ENCODE peak calls at places on chromosomes 13 and 19, in five cellular contexts. Y, X, A, N and O are unnamed samples.

GRCh38 chr19:47518139-47518538 is 3.3 kb upstream of the NAPA start:
- DNase-seq in X (no peak), Y (no peak), A (no peak), N (no peak), O (peak)

GRCh38 chr19:36577271-36577996 is 4.3 kb upstream of the ZNF529 start:
- DNase-seq in Y (no peak), X (no peak), A (no peak), N (no peak), O (no peak)

GRCh38 chr19:13234518-13234917 is 84.3 kb downstream of the IER2 start:
- DNase-seq in N (no peak), Y (peak), X (no peak), A (no peak), O (peak)

GRCh38 chr19:40236366-40236765 is 9.9 kb upstream of the CCNP start:
- DNase-seq in Y (no peak), A (no peak), X (no peak), N (no peak), O (no peak)

GRCh38 chr19:13299838-13300237 is 149.6 kb downstream of the IER2 start:
- DNase-seq in X (no peak), A (no peak), Y (no peak), N (no peak), O (no peak)

GRCh38 chr19:55383789-55384575 is at the start of gene TMEM238:
- DNase-seq in N (peak), Y (peak), A (no peak), X (no peak), O (peak)

GRCh38 chr13:90217275-90217674 is 1130.2 kb upstream of the MIR17HG start:
- DNase-seq in A (no peak), X (no peak), N (no peak), Y (no peak), O (no peak)

GRCh38 chr19:48498922-48499321 is 12.7 kb downstream of the LMTK3 start:
- DNase-seq in N (no peak), Y (no peak), X (no peak), A (no peak), O (no peak)

GRCh38 chr19:17266589-17266974 is 661 bp upstream of the BABAM1 start:
- DNase-seq in Y (no peak), A (no peak), N (no peak), X (no peak), O (no peak)

GRCh38 chr19:49832556-49832955 is 14.5 kb downstream of the MED25 start:
- DNase-seq in N (no peak), X (no peak), A (no peak), Y (no peak), O (no peak)

GRCh38 chr19:4430760-4431159 is 26.8 kb downstream of the UBXN6 start:
- DNase-seq in A (no peak), Y (no peak), X (no peak), N (no peak), O (peak)

GRCh38 chr19:9808855-9809646 is 9.8 kb downstream of the FBXL12 start:
- DNase-seq in X (no peak), N (no peak), A (no peak), Y (no peak), O (no peak)

GRCh38 chr19:1449467-1450442 is at the start of gene APC2:
- DNase-seq in X (no peak), N (no peak), Y (no peak), A (no peak), O (no peak)

GRCh38 chr19:47495478-47496372 is 11.7 kb upstream of the KPTN start:
- DNase-seq in X (no peak), Y (no peak), A (no peak), N (no peak), O (no peak)

GRCh38 chr19:19602136-19602712 is 16.3 kb downstream of the PBX4 start:
- DNase-seq in N (no peak), Y (no peak), X (no peak), A (no peak), O (no peak)

GRCh38 chr19:39542198-39542597 is 2.2 kb upstream of the EID2 start:
- DNase-seq in A (peak), Y (no peak), X (no peak), N (no peak), O (no peak)

GRCh38 chr13:98123176-98123575 is 19.7 kb upstream of the FARP1 start:
- DNase-seq in A (no peak), N (no peak), Y (no peak), X (no peak), O (no peak)

GRCh38 chr13:111577956-111578595 is 257.6 kb downstream of the TEX29 start:
- DNase-seq in X (no peak), A (no peak), N (peak), Y (no peak), O (no peak)

GRCh38 chr19:27870293-27870692 is 1342.7 kb downstream of the UQCRFS1 start:
- DNase-seq in A (no peak), N (no peak), X (no peak), Y (no peak), O (no peak)

GRCh38 chr19:54164369-54165068 is 5.0 kb upstream of the LENG1 start:
- DNase-seq in A (no peak), X (no peak), N (peak), Y (peak), O (peak)

GRCh38 chr13:72737033-72737432 is 9.3 kb downstream of the BORA start:
- DNase-seq in N (no peak), X (no peak), A (no peak), Y (no peak), O (no peak)

GRCh38 chr13:93927431-93927830 is 552.1 kb downstream of the DCT start:
- DNase-seq in N (no peak), Y (no peak), A (no peak), X (no peak), O (no peak)

GRCh38 chr13:93925976-93926375 is 553.5 kb downstream of the DCT start:
- DNase-seq in A (no peak), Y (no peak), X (no peak), N (no peak), O (no peak)

DNA sequence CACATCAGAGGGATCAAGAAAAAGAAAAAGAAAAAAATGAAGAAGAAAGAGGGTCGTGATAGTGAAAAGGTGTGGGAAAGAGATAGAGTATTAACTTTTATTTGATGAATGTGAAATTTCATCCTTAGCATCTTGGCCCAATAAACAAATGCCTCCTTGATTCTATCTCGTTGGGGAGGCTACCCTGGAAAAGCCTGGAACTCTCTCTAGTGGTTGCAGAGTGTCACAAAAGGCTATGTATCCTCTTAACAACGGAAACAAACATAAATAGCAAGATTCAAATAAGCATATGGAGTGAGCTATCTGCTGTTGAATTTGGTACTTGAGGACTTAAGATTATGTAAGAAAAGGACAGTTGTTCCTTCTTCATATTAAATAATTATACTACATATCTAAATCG is 557.4 kb downstream of the DCT start:
- DNase-seq in N (no peak), Y (no peak), A (no peak), X (no peak), O (no peak)
- TF ChIP-seq CTCF in N (no peak), Y (no peak), A (no peak), X (no peak), O (no peak)

GRCh38 chr13:30551194-30551593 is 66.5 kb upstream of the USPL1 start:
- DNase-seq in X (no peak), A (no peak), Y (peak), N (no peak), O (peak)
- TF ChIP-seq CTCF in X (peak), A (peak), Y (peak), N (no peak), O (peak)

GRCh38 chr19:33302175-33302973 is at the start of gene CEBPA:
- DNase-seq in N (peak), A (peak), Y (peak), X (no peak), O (peak)
- TF ChIP-seq CTCF in N (peak), A (peak), Y (no peak), X (peak), O (peak)

GRCh38 chr19:8132858-8133458 is 16.4 kb downstream of the FBN3 start:
- DNase-seq in X (no peak), N (peak), Y (no peak), A (no peak), O (no peak)
- TF ChIP-seq CTCF in X (no peak), N (no peak), Y (no peak), A (no peak), O (no peak)

DNA sequence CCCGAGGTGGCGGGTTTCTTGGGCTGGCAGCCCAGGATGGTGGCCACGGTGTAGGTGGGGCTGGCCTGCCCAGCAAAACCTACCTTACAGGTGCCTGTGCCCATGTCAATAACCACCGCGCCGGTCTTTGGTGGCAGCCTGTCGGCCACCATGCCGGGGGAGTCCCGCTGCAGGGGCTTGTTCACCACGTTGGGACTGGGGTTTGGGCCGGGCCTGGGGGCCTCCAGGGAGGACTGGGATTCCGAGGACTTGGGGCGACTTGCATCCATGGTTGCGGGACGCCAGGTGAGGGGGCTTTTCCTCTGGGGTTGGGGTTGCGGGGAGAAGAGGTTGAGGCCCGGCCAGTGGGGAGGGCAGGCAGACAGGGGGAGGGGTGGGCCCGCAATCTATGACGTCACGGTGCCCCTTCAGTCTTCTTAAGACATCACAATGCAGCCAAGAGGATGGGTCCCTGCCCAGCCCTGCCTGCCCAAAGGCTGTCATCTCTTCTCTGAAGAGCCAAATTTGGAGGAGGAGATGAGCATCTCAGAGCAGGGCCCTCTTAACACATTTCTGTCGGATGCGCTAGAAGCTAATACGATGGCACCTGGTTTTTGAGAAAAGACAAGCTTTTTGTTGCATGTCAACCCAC is at the start of gene ACTL9:
- DNase-seq in Y (no peak), X (no peak), N (no peak), A (peak), O (no peak)
- TF ChIP-seq CTCF in Y (no peak), X (no peak), N (no peak), A (no peak), O (no peak)

DNA sequence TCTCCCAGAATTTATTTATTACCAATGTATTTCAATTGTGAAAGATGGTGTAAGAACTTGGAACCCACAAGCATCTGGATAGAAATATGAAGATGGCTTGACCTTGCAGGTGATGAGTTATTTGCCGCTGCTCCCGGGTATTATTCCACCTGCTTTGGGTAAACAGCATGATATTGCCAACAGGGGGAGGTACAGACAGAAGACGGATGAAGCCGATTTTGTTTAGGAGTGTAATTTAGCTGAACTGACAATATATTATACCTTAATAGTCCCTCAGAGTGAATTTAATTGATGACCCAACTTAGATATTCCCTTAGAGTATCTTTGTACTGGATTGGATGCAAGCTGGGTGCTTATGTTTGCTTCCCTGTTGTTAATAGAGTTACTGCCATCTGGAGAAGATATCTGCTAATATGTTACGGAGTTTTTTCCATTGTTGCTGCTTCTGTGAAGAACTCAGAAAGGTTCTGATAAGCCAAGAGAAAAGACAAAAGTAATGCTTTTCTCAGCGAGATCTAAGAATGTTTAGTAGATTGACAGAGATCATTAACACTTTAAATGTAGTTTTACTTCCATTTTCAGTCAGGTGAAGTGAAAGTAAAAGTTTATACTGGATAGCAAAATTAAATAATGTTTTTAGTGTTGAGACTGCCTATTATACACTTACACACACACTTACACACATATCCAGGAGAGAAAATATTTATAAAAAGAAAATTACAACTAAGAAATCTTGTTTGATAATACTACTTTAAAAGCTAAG is 2220.8 kb upstream of the PCDH20 start:
- DNase-seq in A (no peak), X (no peak), Y (peak), N (no peak), O (peak)
- TF ChIP-seq CTCF in A (peak), X (no peak), Y (no peak), N (no peak), O (no peak)